ENCODE peak calls at places on chromosomes 13 and 19, in seven cellular contexts. One of them, this sample, is unnamed.

GRCh38 chr13:27619711-27620376 is 485 bp downstream of the LNX2 start:
- DNase-seq in stomach: no peak
- DNase-seq in tibial nerve: no peak
- DNase-seq in ovary: peak; percentile 57
- DNase-seq in A549: peak; percentile 7
- DNase-seq in sigmoid colon: peak; percentile 81
- DNase-seq in H54: no peak
- DNase-seq in this sample: peak; percentile 92

GRCh38 chr13:86355301-86355700 is 556.1 kb upstream of the SLITRK6 start:
- DNase-seq in stomach: no peak
- DNase-seq in tibial nerve: no peak
- DNase-seq in ovary: no peak
- DNase-seq in A549: no peak
- DNase-seq in sigmoid colon: no peak
- DNase-seq in H54: no peak
- DNase-seq in this sample: no peak

GRCh38 chr19:56301886-56302620 is 12.6 kb downstream of the ZSCAN5A start:
- DNase-seq in sigmoid colon: no peak
- DNase-seq in H54: no peak
- DNase-seq in stomach: no peak
- DNase-seq in tibial nerve: no peak
- DNase-seq in ovary: no peak
- DNase-seq in A549: no peak
- DNase-seq in this sample: no peak

GRCh38 chr13:20231839-20232555 is at the start of gene GJB6:
- DNase-seq in sigmoid colon: no peak
- DNase-seq in H54: no peak
- DNase-seq in stomach: peak; percentile 31
- DNase-seq in tibial nerve: no peak
- DNase-seq in ovary: no peak
- DNase-seq in A549: no peak
- DNase-seq in this sample: no peak

GRCh38 chr19:33404916-33405315 is 31.4 kb downstream of the CEBPG start:
- DNase-seq in ovary: no peak
- DNase-seq in sigmoid colon: peak; percentile 77
- DNase-seq in stomach: no peak
- DNase-seq in A549: no peak
- DNase-seq in H54: no peak
- DNase-seq in tibial nerve: no peak
- DNase-seq in this sample: no peak

GRCh38 chr13:66210677-66211076 is 1019.5 kb downstream of the PCDH9 start:
- DNase-seq in sigmoid colon: no peak
- DNase-seq in tibial nerve: no peak
- DNase-seq in stomach: no peak
- DNase-seq in H54: peak; percentile 11
- DNase-seq in A549: peak; percentile 44
- DNase-seq in ovary: no peak
- DNase-seq in this sample: no peak

GRCh38 chr19:1407662-1408299 is 395 bp downstream of the DAZAP1 start:
- DNase-seq in H54: no peak
- DNase-seq in sigmoid colon: peak; percentile 74
- DNase-seq in ovary: peak; percentile 74
- DNase-seq in tibial nerve: no peak
- DNase-seq in stomach: no peak
- DNase-seq in A549: no peak
- DNase-seq in this sample: no peak

GRCh38 chr19:8926341-8926740 is 83.9 kb downstream of the MUC16 start:
- DNase-seq in A549: no peak
- DNase-seq in tibial nerve: no peak
- DNase-seq in ovary: no peak
- DNase-seq in sigmoid colon: no peak
- DNase-seq in stomach: no peak
- DNase-seq in H54: no peak
- DNase-seq in this sample: no peak

GRCh38 chr19:32908641-32909190 is 39.1 kb upstream of the SLC7A9 start:
- DNase-seq in ovary: no peak
- DNase-seq in A549: no peak
- DNase-seq in stomach: no peak
- DNase-seq in tibial nerve: no peak
- DNase-seq in H54: no peak
- DNase-seq in sigmoid colon: no peak
- DNase-seq in this sample: no peak

GRCh38 chr19:2039959-2040646 is 10.9 kb downstream of the MKNK2 start:
- DNase-seq in ovary: peak; percentile 53
- DNase-seq in stomach: no peak
- DNase-seq in tibial nerve: no peak
- DNase-seq in H54: no peak
- DNase-seq in sigmoid colon: peak; percentile 69
- DNase-seq in A549: no peak
- DNase-seq in this sample: peak; percentile 15

GRCh38 chr13:109881347-109881725 is 95.0 kb upstream of the IRS2 start:
- DNase-seq in ovary: no peak
- DNase-seq in H54: no peak
- DNase-seq in stomach: no peak
- DNase-seq in tibial nerve: no peak
- DNase-seq in sigmoid colon: no peak
- DNase-seq in A549: no peak
- DNase-seq in this sample: no peak

GRCh38 chr19:2051771-2052704 is 994 bp upstream of the MKNK2 start:
- DNase-seq in tibial nerve: no peak
- DNase-seq in stomach: peak; percentile 77
- DNase-seq in sigmoid colon: peak; percentile 92
- DNase-seq in H54: no peak
- DNase-seq in ovary: peak; percentile 89
- DNase-seq in A549: no peak
- DNase-seq in this sample: peak; percentile 91

GRCh38 chr13:33838567-33839131 is 20.7 kb downstream of the RFC3 start:
- DNase-seq in ovary: no peak
- DNase-seq in stomach: no peak
- DNase-seq in H54: no peak
- DNase-seq in A549: no peak
- DNase-seq in tibial nerve: peak; percentile 11
- DNase-seq in sigmoid colon: no peak
- DNase-seq in this sample: no peak

GRCh38 chr13:67792151-67792665 is 562.1 kb upstream of the PCDH9 start:
- DNase-seq in H54: no peak
- DNase-seq in sigmoid colon: no peak
- DNase-seq in A549: no peak
- DNase-seq in ovary: no peak
- DNase-seq in tibial nerve: no peak
- DNase-seq in stomach: no peak
- DNase-seq in this sample: no peak

GRCh38 chr13:79056706-79057105 is 349.3 kb downstream of the RBM26 start:
- DNase-seq in ovary: no peak
- DNase-seq in H54: no peak
- DNase-seq in sigmoid colon: no peak
- DNase-seq in stomach: no peak
- DNase-seq in A549: no peak
- DNase-seq in tibial nerve: no peak
- DNase-seq in this sample: no peak

GRCh38 chr13:44311011-44311481 is 62.6 kb upstream of the SERP2 start:
- DNase-seq in stomach: peak; percentile 70
- DNase-seq in sigmoid colon: peak; percentile 85
- DNase-seq in A549: peak; percentile 68
- DNase-seq in ovary: no peak
- DNase-seq in tibial nerve: no peak
- DNase-seq in H54: no peak
- DNase-seq in this sample: no peak

GRCh38 chr13:42330991-42331390 is 59.0 kb downstream of the AKAP11 start:
- DNase-seq in stomach: no peak
- DNase-seq in ovary: no peak
- DNase-seq in A549: no peak
- DNase-seq in tibial nerve: no peak
- DNase-seq in sigmoid colon: no peak
- DNase-seq in H54: no peak
- DNase-seq in this sample: no peak

GRCh38 chr19:30393046-30393445 is 20.9 kb downstream of the ZNF536 start:
- DNase-seq in sigmoid colon: no peak
- DNase-seq in tibial nerve: no peak
- DNase-seq in A549: no peak
- DNase-seq in H54: no peak
- DNase-seq in stomach: no peak
- DNase-seq in ovary: no peak
- DNase-seq in this sample: no peak

GRCh38 chr13:41995946-41996345 is 35.0 kb upstream of the VWA8 start:
- DNase-seq in sigmoid colon: no peak
- DNase-seq in A549: no peak
- DNase-seq in ovary: no peak
- DNase-seq in tibial nerve: no peak
- DNase-seq in H54: no peak
- DNase-seq in stomach: no peak
- DNase-seq in this sample: no peak

GRCh38 chr19:5605362-5605761 is 17.2 kb downstream of the SAFB2 start:
- DNase-seq in ovary: no peak
- DNase-seq in stomach: no peak
- DNase-seq in tibial nerve: no peak
- DNase-seq in sigmoid colon: no peak
- DNase-seq in A549: no peak
- DNase-seq in H54: no peak
- DNase-seq in this sample: no peak

GRCh38 chr13:108227651-108228272 is 9.6 kb downstream of the ABHD13 start:
- DNase-seq in H54: no peak
- DNase-seq in stomach: no peak
- DNase-seq in ovary: no peak
- DNase-seq in sigmoid colon: no peak
- DNase-seq in A549: peak; percentile 30
- DNase-seq in tibial nerve: peak; percentile 72
- DNase-seq in this sample: no peak

GRCh38 chr13:99977334-99977911 is 4.2 kb upstream of the ZIC2 start:
- DNase-seq in stomach: no peak
- DNase-seq in ovary: no peak
- DNase-seq in H54: no peak
- DNase-seq in A549: no peak
- DNase-seq in sigmoid colon: no peak
- DNase-seq in tibial nerve: no peak
- DNase-seq in this sample: no peak

DNA sequence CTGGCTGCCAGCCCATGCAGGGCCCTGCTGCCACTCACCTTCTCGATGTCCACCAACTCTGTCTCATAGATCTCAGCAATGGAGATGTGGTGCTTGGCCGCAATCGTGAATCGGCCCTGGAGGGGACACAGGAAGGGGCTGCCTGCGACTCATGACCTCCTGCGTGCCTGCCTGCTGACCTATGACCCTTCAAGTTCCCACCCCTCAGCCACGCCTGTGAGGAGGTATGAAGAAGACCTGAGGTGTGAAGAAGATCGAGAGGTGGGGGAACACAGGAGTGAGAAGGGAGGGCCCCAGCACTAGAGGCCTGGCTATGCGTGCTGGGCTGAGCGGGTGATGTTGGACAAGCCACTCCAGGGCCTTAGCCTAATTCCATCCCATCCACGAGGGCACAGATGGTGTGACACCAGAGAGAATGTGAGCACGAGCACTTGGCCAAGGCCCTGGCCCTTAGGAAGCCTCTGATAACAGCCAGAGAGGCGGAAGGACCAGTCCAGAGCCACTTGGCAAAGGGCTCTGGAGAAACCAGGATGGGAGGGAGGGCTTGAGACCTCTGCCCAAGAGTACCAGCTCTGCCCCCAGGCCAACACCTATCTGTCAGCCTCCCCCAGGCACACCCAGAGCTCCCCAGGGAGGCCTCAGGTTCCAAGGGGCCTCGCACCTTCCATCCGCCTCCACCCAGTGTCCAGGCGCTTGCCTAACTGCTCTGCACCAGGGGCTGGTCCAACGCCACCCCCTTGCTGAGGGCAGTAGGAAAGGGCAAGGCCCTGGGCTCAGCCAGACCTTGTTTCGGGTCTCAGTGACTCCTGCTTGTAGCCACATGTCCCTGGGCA is 9.6 kb upstream of the KPTN start:
- DNase-seq in sigmoid colon: no peak
- DNase-seq in H54: no peak
- DNase-seq in A549: no peak
- DNase-seq in ovary: no peak
- DNase-seq in stomach: no peak
- DNase-seq in tibial nerve: no peak
- DNase-seq in this sample: no peak
- TF ChIP-seq POLR2A in sigmoid colon: no peak
- TF ChIP-seq POLR2A in H54: no peak
- TF ChIP-seq POLR2A in A549: no peak
- TF ChIP-seq POLR2A in ovary: no peak
- TF ChIP-seq POLR2A in stomach: no peak
- TF ChIP-seq POLR2A in tibial nerve: no peak
- TF ChIP-seq POLR2A in this sample: no peak

GRCh38 chr19:45713141-45713540 is 17.6 kb downstream of the FBXO46 start:
- DNase-seq in tibial nerve: no peak
- DNase-seq in stomach: no peak
- DNase-seq in ovary: no peak
- DNase-seq in sigmoid colon: no peak
- DNase-seq in H54: no peak
- DNase-seq in A549: no peak
- DNase-seq in this sample: no peak
- TF ChIP-seq POLR2A in tibial nerve: no peak
- TF ChIP-seq POLR2A in stomach: no peak
- TF ChIP-seq POLR2A in ovary: no peak
- TF ChIP-seq POLR2A in sigmoid colon: no peak
- TF ChIP-seq POLR2A in H54: no peak
- TF ChIP-seq POLR2A in A549: no peak
- TF ChIP-seq POLR2A in this sample: no peak

GRCh38 chr19:50792852-50793250 is 2.6 kb downstream of the ACP4 start:
- DNase-seq in ovary: no peak
- DNase-seq in stomach: no peak
- DNase-seq in A549: no peak
- DNase-seq in H54: no peak
- DNase-seq in sigmoid colon: no peak
- DNase-seq in tibial nerve: no peak
- DNase-seq in this sample: no peak

GRCh38 chr19:50794778-50795664 is 4.8 kb downstream of the ACP4 start:
- DNase-seq in sigmoid colon: no peak
- DNase-seq in A549: peak; percentile 67
- DNase-seq in H54: no peak
- DNase-seq in stomach: no peak
- DNase-seq in ovary: no peak
- DNase-seq in tibial nerve: no peak
- DNase-seq in this sample: no peak

GRCh38 chr19:50793558-50794065 is 3.4 kb downstream of the ACP4 start:
- DNase-seq in stomach: no peak
- DNase-seq in ovary: no peak
- DNase-seq in A549: no peak
- DNase-seq in sigmoid colon: no peak
- DNase-seq in H54: no peak
- DNase-seq in tibial nerve: no peak
- DNase-seq in this sample: no peak

GRCh38 chr19:50795665-50796073 is 5.5 kb downstream of the ACP4 start:
- DNase-seq in ovary: no peak
- DNase-seq in stomach: no peak
- DNase-seq in sigmoid colon: no peak
- DNase-seq in tibial nerve: no peak
- DNase-seq in A549: no peak
- DNase-seq in H54: no peak
- DNase-seq in this sample: no peak

GRCh38 chr19:50794074-50794777 is 4.0 kb downstream of the ACP4 start:
- DNase-seq in H54: no peak
- DNase-seq in tibial nerve: no peak
- DNase-seq in stomach: no peak
- DNase-seq in ovary: no peak
- DNase-seq in A549: peak; percentile 66
- DNase-seq in sigmoid colon: no peak
- DNase-seq in this sample: no peak
- TF ChIP-seq POLR2A in H54: no peak
- TF ChIP-seq POLR2A in tibial nerve: no peak
- TF ChIP-seq POLR2A in stomach: no peak
- TF ChIP-seq POLR2A in ovary: no peak
- TF ChIP-seq POLR2A in A549: peak; percentile 42
- TF ChIP-seq POLR2A in sigmoid colon: no peak
- TF ChIP-seq POLR2A in this sample: no peak

GRCh38 chr19:4061178-4061682 is 5.5 kb downstream of the ZBTB7A start:
- DNase-seq in stomach: peak; percentile 93
- DNase-seq in tibial nerve: peak; percentile 79
- DNase-seq in ovary: peak; percentile 67
- DNase-seq in A549: peak; percentile 67
- DNase-seq in sigmoid colon: peak; percentile 94
- DNase-seq in H54: peak; percentile 77
- DNase-seq in this sample: peak; percentile 98
- TF ChIP-seq POLR2A in stomach: no peak
- TF ChIP-seq POLR2A in tibial nerve: no peak
- TF ChIP-seq POLR2A in ovary: no peak
- TF ChIP-seq POLR2A in A549: no peak
- TF ChIP-seq POLR2A in sigmoid colon: no peak
- TF ChIP-seq POLR2A in H54: no peak
- TF ChIP-seq POLR2A in this sample: no peak

This sample was measured in lower leg skin.